ENCODE peak calls at places on chromosomes 12 and 14, in five cellular contexts. One of them, this sample, is unnamed.

GRCh38 chr12:109864916-109865315 is 15.4 kb downstream of the GLTP start:
- DNase-seq in testis: no peak
- DNase-seq in K562: no peak
- DNase-seq in fibroblast of lung: no peak
- DNase-seq in skeletal muscle cell: no peak
- DNase-seq in this sample: no peak

GRCh38 chr12:103657331-103657730 is 70.3 kb downstream of the STAB2 start:
- DNase-seq in testis: no peak
- DNase-seq in K562: no peak
- DNase-seq in fibroblast of lung: no peak
- DNase-seq in skeletal muscle cell: no peak
- DNase-seq in this sample: no peak

GRCh38 chr12:591167-591570 is 72.1 kb downstream of the NINJ2 start:
- DNase-seq in testis: no peak
- DNase-seq in K562: peak; percentile 44
- DNase-seq in fibroblast of lung: no peak
- DNase-seq in skeletal muscle cell: no peak
- DNase-seq in this sample: no peak

GRCh38 chr12:41188058-41188840 is at the start of gene PDZRN4:
- DNase-seq in testis: peak; percentile 73
- DNase-seq in K562: no peak
- DNase-seq in fibroblast of lung: no peak
- DNase-seq in skeletal muscle cell: no peak
- DNase-seq in this sample: no peak

GRCh38 chr14:39469094-39469710 is 37.0 kb upstream of the FBXO33 start:
- DNase-seq in testis: peak; percentile 21
- DNase-seq in K562: no peak
- DNase-seq in fibroblast of lung: peak; percentile 23
- DNase-seq in skeletal muscle cell: no peak
- DNase-seq in this sample: no peak

GRCh38 chr14:71541973-71542730 is 390.1 kb upstream of the RGS6 start:
- DNase-seq in testis: no peak
- DNase-seq in K562: no peak
- DNase-seq in fibroblast of lung: no peak
- DNase-seq in skeletal muscle cell: no peak
- DNase-seq in this sample: no peak

GRCh38 chr12:12796928-12797788 is 11.7 kb downstream of the APOLD1 start:
- DNase-seq in testis: no peak
- DNase-seq in K562: no peak
- DNase-seq in fibroblast of lung: no peak
- DNase-seq in skeletal muscle cell: no peak
- DNase-seq in this sample: no peak

GRCh38 chr12:1047898-1048660 is 57.1 kb downstream of the ERC1 start:
- DNase-seq in testis: peak; percentile 45
- DNase-seq in K562: no peak
- DNase-seq in fibroblast of lung: no peak
- DNase-seq in skeletal muscle cell: no peak
- DNase-seq in this sample: no peak

GRCh38 chr14:71856199-71856919 is 75.9 kb upstream of the RGS6 start:
- DNase-seq in testis: no peak
- DNase-seq in K562: no peak
- DNase-seq in fibroblast of lung: no peak
- DNase-seq in skeletal muscle cell: no peak
- DNase-seq in this sample: no peak

GRCh38 chr14:74619672-74620131 is 7.7 kb upstream of the LTBP2 start:
- DNase-seq in testis: peak; percentile 83
- DNase-seq in K562: peak; percentile 28
- DNase-seq in fibroblast of lung: peak; percentile 97
- DNase-seq in skeletal muscle cell: peak; percentile 89
- DNase-seq in this sample: no peak

GRCh38 chr12:20555015-20555414 is 140.1 kb upstream of the SLCO1C1 start:
- DNase-seq in testis: no peak
- DNase-seq in K562: no peak
- DNase-seq in fibroblast of lung: no peak
- DNase-seq in skeletal muscle cell: no peak
- DNase-seq in this sample: no peak

GRCh38 chr12:78149459-78149858 is 318.8 kb downstream of the NAV3 start:
- DNase-seq in testis: no peak
- DNase-seq in K562: no peak
- DNase-seq in fibroblast of lung: peak; percentile 9
- DNase-seq in skeletal muscle cell: no peak
- DNase-seq in this sample: no peak

GRCh38 chr12:6326316-6326959 is 15.4 kb downstream of the TNFRSF1A start:
- DNase-seq in testis: peak; percentile 66
- DNase-seq in K562: peak; percentile 23
- DNase-seq in fibroblast of lung: peak; percentile 68
- DNase-seq in skeletal muscle cell: no peak
- DNase-seq in this sample: peak; percentile 70

GRCh38 chr12:123808167-123808566 is 46.1 kb downstream of the DNAH10 start:
- DNase-seq in testis: no peak
- DNase-seq in K562: peak; percentile 50
- DNase-seq in fibroblast of lung: no peak
- DNase-seq in skeletal muscle cell: no peak
- DNase-seq in this sample: no peak

GRCh38 chr12:2961705-2962104 is 2.5 kb downstream of the TEAD4 start:
- DNase-seq in testis: no peak
- DNase-seq in K562: no peak
- DNase-seq in fibroblast of lung: no peak
- DNase-seq in skeletal muscle cell: no peak
- DNase-seq in this sample: no peak
- H3K4me3 ChIP-seq in testis: no peak overlapping the region
- H3K4me3 ChIP-seq in K562: no peak overlapping the region
- H3K4me3 ChIP-seq in fibroblast of lung: no peak overlapping the region
- H3K4me3 ChIP-seq in skeletal muscle cell: peak overlapping the region; percentile 75
- H3K4me3 ChIP-seq in this sample: no peak overlapping the region

GRCh38 chr12:67645571-67645970 is 3.0 kb upstream of the DYRK2 start:
- DNase-seq in testis: no peak
- DNase-seq in K562: no peak
- DNase-seq in fibroblast of lung: peak; percentile 20
- DNase-seq in skeletal muscle cell: peak; percentile 47
- DNase-seq in this sample: no peak
- H3K4me3 ChIP-seq in testis: no peak overlapping the region
- H3K4me3 ChIP-seq in K562: no peak overlapping the region
- H3K4me3 ChIP-seq in fibroblast of lung: no peak overlapping the region
- H3K4me3 ChIP-seq in skeletal muscle cell: no peak overlapping the region
- H3K4me3 ChIP-seq in this sample: no peak overlapping the region

GRCh38 chr12:120820885-120821510 is 83.2 kb downstream of the SPPL3 start:
- DNase-seq in testis: no peak
- DNase-seq in K562: no peak
- DNase-seq in fibroblast of lung: no peak
- DNase-seq in skeletal muscle cell: no peak
- DNase-seq in this sample: no peak
- H3K4me3 ChIP-seq in testis: no peak overlapping the region
- H3K4me3 ChIP-seq in K562: no peak overlapping the region
- H3K4me3 ChIP-seq in fibroblast of lung: no peak overlapping the region
- H3K4me3 ChIP-seq in skeletal muscle cell: no peak overlapping the region
- H3K4me3 ChIP-seq in this sample: no peak overlapping the region

GRCh38 chr14:23030936-23031335 is 3.8 kb downstream of the PSMB5 start:
- DNase-seq in testis: no peak
- DNase-seq in K562: no peak
- DNase-seq in fibroblast of lung: no peak
- DNase-seq in skeletal muscle cell: no peak
- DNase-seq in this sample: no peak

GRCh38 chr14:23040100-23040499 is 1.9 kb upstream of the PSMB11 start:
- DNase-seq in testis: no peak
- DNase-seq in K562: no peak
- DNase-seq in fibroblast of lung: no peak
- DNase-seq in skeletal muscle cell: no peak
- DNase-seq in this sample: no peak

GRCh38 chr14:23033801-23034497 is 751 bp downstream of the PSMB5 start:
- DNase-seq in testis: no peak
- DNase-seq in K562: no peak
- DNase-seq in fibroblast of lung: no peak
- DNase-seq in skeletal muscle cell: no peak
- DNase-seq in this sample: no peak

GRCh38 chr14:23034498-23035302 is at the start of gene PSMB5:
- DNase-seq in testis: peak; percentile 97
- DNase-seq in K562: peak; percentile 85
- DNase-seq in fibroblast of lung: peak; percentile 96
- DNase-seq in skeletal muscle cell: peak; percentile 87
- DNase-seq in this sample: peak; percentile 94

GRCh38 chr14:23035303-23036164 is 834 bp upstream of the PSMB5 start:
- DNase-seq in testis: no peak
- DNase-seq in K562: no peak
- DNase-seq in fibroblast of lung: no peak
- DNase-seq in skeletal muscle cell: no peak
- DNase-seq in this sample: no peak
- H3K4me3 ChIP-seq in testis: peak overlapping the region; percentile 71
- H3K4me3 ChIP-seq in K562: peak overlapping the region; percentile 78
- H3K4me3 ChIP-seq in fibroblast of lung: peak overlapping the region; percentile 78
- H3K4me3 ChIP-seq in skeletal muscle cell: peak overlapping the region; percentile 92
- H3K4me3 ChIP-seq in this sample: peak overlapping the region; percentile 59

DNA sequence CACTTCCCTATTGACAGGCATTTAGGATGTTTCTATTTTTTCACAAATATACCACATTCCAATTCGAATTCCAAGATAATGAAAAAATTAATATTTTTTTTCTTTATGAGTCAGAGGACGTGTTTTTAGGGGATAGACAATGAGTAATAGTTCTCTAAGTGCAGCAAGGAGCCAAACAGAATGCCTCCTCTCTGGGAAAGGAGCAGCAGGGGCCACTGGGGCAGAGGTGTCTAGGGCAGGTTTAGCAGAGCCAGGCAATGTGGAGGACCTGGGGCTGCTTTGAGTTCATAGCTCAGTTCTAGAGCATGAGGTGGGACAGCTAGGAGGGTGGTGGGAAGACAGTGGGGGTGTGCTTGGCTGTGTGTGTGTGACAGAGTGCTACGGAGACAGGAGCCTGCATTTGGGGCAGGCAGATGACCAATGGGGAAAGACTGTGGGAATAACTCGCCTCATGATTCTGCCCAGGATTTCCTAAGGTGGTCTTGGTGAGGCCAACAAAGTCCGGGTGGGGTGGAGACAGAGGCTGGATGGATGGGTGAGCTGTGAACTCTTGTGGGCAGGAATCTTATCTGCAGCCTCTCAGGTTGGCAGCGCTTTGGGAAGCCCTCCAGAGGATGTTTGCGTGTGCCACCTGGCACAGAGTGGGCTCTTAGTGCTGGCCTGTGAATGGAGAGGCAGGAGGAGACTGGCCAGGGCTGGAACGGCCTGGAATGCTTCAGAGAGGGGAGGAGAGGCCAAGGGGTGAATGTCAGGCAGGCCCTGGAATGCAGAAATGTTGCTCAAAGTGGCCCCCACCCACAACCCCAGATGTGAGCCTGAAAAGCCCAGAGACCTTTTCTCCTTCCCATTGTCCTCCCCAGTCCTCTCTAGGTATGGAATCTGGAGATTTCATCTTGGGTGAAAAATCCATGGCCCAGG is 2.4 kb upstream of the KRT7 start:
- DNase-seq in testis: no peak
- DNase-seq in K562: no peak
- DNase-seq in fibroblast of lung: peak; percentile 72
- DNase-seq in skeletal muscle cell: no peak
- DNase-seq in this sample: no peak
- H3K4me3 ChIP-seq in testis: no peak overlapping the region
- H3K4me3 ChIP-seq in K562: no peak overlapping the region
- H3K4me3 ChIP-seq in fibroblast of lung: no peak overlapping the region
- H3K4me3 ChIP-seq in skeletal muscle cell: no peak overlapping the region
- H3K4me3 ChIP-seq in this sample: no peak overlapping the region

This sample was measured in adrenal gland.